ENCODE peak calls at places on chromosomes 3 and 15, in five cellular contexts. One of them, this sample, is unnamed.

GRCh38 chr3:128794788-128795649 is 69.0 kb downstream of the RAB7A start:
- DNase-seq in SIG-M5: no peak
- DNase-seq in endothelial cell: peak; percentile 66
- DNase-seq in activated T-cell treated with anti-CD3 and anti-CD28 coated beads for 1 hour: peak; percentile 48
- DNase-seq in Kasumi-1: peak; percentile 70
- DNase-seq in this sample: peak; percentile 46

GRCh38 chr3:66499881-66500574 is 794 bp downstream of the LRIG1 start:
- DNase-seq in SIG-M5: no peak
- DNase-seq in endothelial cell: peak; percentile 54
- DNase-seq in activated T-cell treated with anti-CD3 and anti-CD28 coated beads for 1 hour: no peak
- DNase-seq in Kasumi-1: no peak
- DNase-seq in this sample: no peak

GRCh38 chr3:108462899-108463298 is 47.5 kb downstream of the MYH15 start:
- DNase-seq in SIG-M5: no peak
- DNase-seq in endothelial cell: no peak
- DNase-seq in activated T-cell treated with anti-CD3 and anti-CD28 coated beads for 1 hour: no peak
- DNase-seq in Kasumi-1: no peak
- DNase-seq in this sample: no peak

GRCh38 chr3:35908366-35909232 is 269.3 kb downstream of the ARPP21 start:
- DNase-seq in SIG-M5: no peak
- DNase-seq in endothelial cell: peak; percentile 74
- DNase-seq in activated T-cell treated with anti-CD3 and anti-CD28 coated beads for 1 hour: peak; percentile 8
- DNase-seq in Kasumi-1: peak; percentile 55
- DNase-seq in this sample: peak; percentile 15

GRCh38 chr3:64918989-64919388 is 231.2 kb upstream of the ADAMTS9 start:
- DNase-seq in SIG-M5: no peak
- DNase-seq in endothelial cell: no peak
- DNase-seq in activated T-cell treated with anti-CD3 and anti-CD28 coated beads for 1 hour: no peak
- DNase-seq in Kasumi-1: no peak
- DNase-seq in this sample: no peak

GRCh38 chr3:8555705-8556314 is 54.2 kb downstream of the LMCD1 start:
- DNase-seq in SIG-M5: no peak
- DNase-seq in endothelial cell: no peak
- DNase-seq in activated T-cell treated with anti-CD3 and anti-CD28 coated beads for 1 hour: no peak
- DNase-seq in Kasumi-1: no peak
- DNase-seq in this sample: no peak

GRCh38 chr3:44648564-44649229 is at the start of gene ZNF35:
- DNase-seq in SIG-M5: no peak
- DNase-seq in endothelial cell: peak; percentile 87
- DNase-seq in activated T-cell treated with anti-CD3 and anti-CD28 coated beads for 1 hour: no peak
- DNase-seq in Kasumi-1: peak; percentile 81
- DNase-seq in this sample: peak; percentile 87

GRCh38 chr3:14148041-14148985 is 23.5 kb downstream of the TMEM43 start:
- DNase-seq in SIG-M5: no peak
- DNase-seq in endothelial cell: peak; percentile 70
- DNase-seq in activated T-cell treated with anti-CD3 and anti-CD28 coated beads for 1 hour: no peak
- DNase-seq in Kasumi-1: no peak
- DNase-seq in this sample: no peak

GRCh38 chr15:35427091-35427490 is 118.9 kb downstream of the DPH6 start:
- DNase-seq in SIG-M5: no peak
- DNase-seq in endothelial cell: no peak
- DNase-seq in activated T-cell treated with anti-CD3 and anti-CD28 coated beads for 1 hour: no peak
- DNase-seq in Kasumi-1: no peak
- DNase-seq in this sample: no peak

GRCh38 chr3:29128004-29128403 is 152.9 kb upstream of the RBMS3 start:
- DNase-seq in SIG-M5: no peak
- DNase-seq in endothelial cell: peak; percentile 20
- DNase-seq in activated T-cell treated with anti-CD3 and anti-CD28 coated beads for 1 hour: no peak
- DNase-seq in Kasumi-1: no peak
- DNase-seq in this sample: no peak

GRCh38 chr15:91942676-91943417 is 89.3 kb downstream of the SLCO3A1 start:
- DNase-seq in SIG-M5: peak; percentile 81
- DNase-seq in endothelial cell: no peak
- DNase-seq in activated T-cell treated with anti-CD3 and anti-CD28 coated beads for 1 hour: no peak
- DNase-seq in Kasumi-1: peak; percentile 68
- DNase-seq in this sample: peak; percentile 28

GRCh38 chr15:63232400-63232799 is 43.0 kb downstream of the RAB8B start:
- DNase-seq in SIG-M5: no peak
- DNase-seq in endothelial cell: no peak
- DNase-seq in activated T-cell treated with anti-CD3 and anti-CD28 coated beads for 1 hour: no peak
- DNase-seq in Kasumi-1: peak; percentile 37
- DNase-seq in this sample: no peak

This sample was measured in HCT116.